ENCODE peak calls at places on chromosomes 12 and 14, in four cellular contexts. H is NCI-H2171 treated with DMSO at 0.1 percent for 48 hours, V is HS-27A, A is transverse colon. G is an unnamed sample.

GRCh38 chr12:5442251-5443006 is 10.5 kb downstream of the NTF3 start:
- DNase-seq in H (peak; percentile 17), V (peak; percentile 53), A (no peak), G (peak; percentile 62)

GRCh38 chr12:64706366-64706765 is 52.8 kb downstream of the GNS start:
- DNase-seq in H (no peak), V (no peak), A (no peak), G (no peak)

GRCh38 chr12:10559241-10559640 is 53.6 kb downstream of the EIF2S3B start:
- DNase-seq in H (no peak), V (no peak), A (no peak), G (no peak)

GRCh38 chr12:29756741-29757390 is 26.9 kb downstream of the TMTC1 start:
- DNase-seq in H (no peak), V (no peak), A (no peak), G (peak; percentile 69)

GRCh38 chr12:64611430-64612286 is 1.4 kb downstream of the RASSF3 start:
- DNase-seq in H (no peak), V (no peak), A (peak; percentile 45), G (peak; percentile 41)

GRCh38 chr12:89252284-89252683 is 100.0 kb downstream of the DUSP6 start:
- DNase-seq in H (no peak), V (no peak), A (no peak), G (peak; percentile 35)

GRCh38 chr12:131505561-131505960 is 205.3 kb upstream of the SFSWAP start:
- DNase-seq in H (no peak), V (no peak), A (no peak), G (no peak)

GRCh38 chr12:14239935-14240872 is 125.3 kb upstream of the ATF7IP start:
- DNase-seq in H (no peak), V (no peak), A (peak; percentile 50), G (no peak)

GRCh38 chr12:9740109-9740750 is 7.3 kb upstream of the CLECL1 start:
- DNase-seq in H (no peak), V (no peak), A (peak; percentile 24), G (no peak)

GRCh38 chr14:21933681-21934080 is 260.1 kb upstream of the OR4E1 start:
- DNase-seq in H (no peak), V (no peak), A (no peak), G (no peak)

GRCh38 chr12:130526813-130527212 is 189.1 kb downstream of the PIWIL1 start:
- DNase-seq in H (no peak), V (no peak), A (peak; percentile 17), G (peak; percentile 1)

GRCh38 chr12:128524439-128524838 is 257.5 kb downstream of the TMEM132C start:
- DNase-seq in H (no peak), V (no peak), A (no peak), G (no peak)

GRCh38 chr12:15562263-15562662 is 226.9 kb downstream of the EPS8 start:
- DNase-seq in H (no peak), V (no peak), A (no peak), G (no peak)

GRCh38 chr12:6535960-6536847 is 1.9 kb downstream of the GAPDH start:
- DNase-seq in H (no peak), V (no peak), A (no peak), G (peak; percentile 22)

GRCh38 chr12:31118347-31118830 is 44.7 kb downstream of the DDX11 start:
- DNase-seq in H (peak; percentile 89), V (no peak), A (no peak), G (no peak)

GRCh38 chr12:131755305-131756113 is 44.6 kb downstream of the SFSWAP start:
- DNase-seq in H (peak; percentile 58), V (no peak), A (no peak), G (peak; percentile 23)

GRCh38 chr14:93973607-93974006 is 2.8 kb downstream of the ASB2 start:
- DNase-seq in H (no peak), V (no peak), A (no peak), G (no peak)

G was measured in cardiac fibroblast.